ENCODE peak calls at places on chromosome 5, in four cellular contexts. One of them, this sample, is unnamed.

GRCh38 chr5:169637856-169638190 is 748 bp downstream of the DOCK2 start:
- DNase-seq in IMR-90: no peak
- DNase-seq in H9: no peak
- DNase-seq in H1: no peak
- DNase-seq in this sample: no peak

GRCh38 chr5:89480406-89481007 is 597.5 kb upstream of the MEF2C start:
- DNase-seq in H1: no peak
- DNase-seq in H9: no peak
- DNase-seq in IMR-90: no peak
- DNase-seq in this sample: no peak

GRCh38 chr5:65248896-65249295 is 232.8 kb downstream of the ADAMTS6 start:
- DNase-seq in H1: no peak
- DNase-seq in H9: no peak
- DNase-seq in IMR-90: no peak
- DNase-seq in this sample: no peak

GRCh38 chr5:11851402-11851801 is 52.8 kb downstream of the CTNND2 start:
- DNase-seq in H9: no peak
- DNase-seq in H1: no peak
- DNase-seq in IMR-90: no peak
- DNase-seq in this sample: no peak

GRCh38 chr5:6886866-6887265 is 173.6 kb downstream of the TENT4A start:
- DNase-seq in H9: no peak
- DNase-seq in H1: no peak
- DNase-seq in IMR-90: no peak
- DNase-seq in this sample: no peak

GRCh38 chr5:129670944-129671343 is 77.0 kb upstream of the MINAR2 start:
- DNase-seq in IMR-90: peak
- DNase-seq in H1: no peak
- DNase-seq in H9: no peak
- DNase-seq in this sample: no peak

GRCh38 chr5:122164831-122165573 is 35.7 kb downstream of the ZNF474 start:
- DNase-seq in H9: no peak
- DNase-seq in H1: no peak
- DNase-seq in IMR-90: no peak
- DNase-seq in this sample: no peak

GRCh38 chr5:131671994-131672655 is 37.1 kb upstream of the RAPGEF6 start:
- DNase-seq in H1: no peak
- DNase-seq in IMR-90: peak
- DNase-seq in H9: no peak
- DNase-seq in this sample: peak

GRCh38 chr5:123785160-123786001 is 273.4 kb downstream of the CSNK1G3 start:
- DNase-seq in IMR-90: peak
- DNase-seq in H1: no peak
- DNase-seq in H9: no peak
- DNase-seq in this sample: no peak

GRCh38 chr5:111069839-111070238 is 1.7 kb upstream of the TSLP start:
- DNase-seq in IMR-90: peak
- DNase-seq in H1: no peak
- DNase-seq in H9: no peak
- DNase-seq in this sample: no peak

GRCh38 chr5:535781-536698 is 11.8 kb upstream of the SLC9A3 start:
- DNase-seq in IMR-90: no peak
- DNase-seq in H9: no peak
- DNase-seq in H1: no peak
- DNase-seq in this sample: no peak

GRCh38 chr5:148786456-148786855 is 40.0 kb upstream of the ADRB2 start:
- DNase-seq in H1: no peak
- DNase-seq in H9: no peak
- DNase-seq in IMR-90: peak
- DNase-seq in this sample: no peak

GRCh38 chr5:170254056-170254455 is 21.3 kb downstream of the C5orf58 start:
- DNase-seq in IMR-90: no peak
- DNase-seq in H9: no peak
- DNase-seq in H1: no peak
- DNase-seq in this sample: no peak

GRCh38 chr5:127072861-127073846 is at the start of gene C5orf63:
- DNase-seq in IMR-90: peak
- DNase-seq in H9: peak
- DNase-seq in H1: no peak
- DNase-seq in this sample: no peak

GRCh38 chr5:155459889-155460500 is 446.4 kb downstream of the KIF4B start:
- DNase-seq in H9: no peak
- DNase-seq in H1: no peak
- DNase-seq in IMR-90: no peak
- DNase-seq in this sample: no peak

GRCh38 chr5:56328753-56329560 is 95.8 kb upstream of the ANKRD55 start:
- DNase-seq in H9: no peak
- DNase-seq in H1: no peak
- DNase-seq in IMR-90: peak
- DNase-seq in this sample: no peak

GRCh38 chr5:68898961-68899471 is 194.8 kb upstream of the SLC30A5 start:
- DNase-seq in H1: peak
- DNase-seq in H9: peak
- DNase-seq in IMR-90: peak
- DNase-seq in this sample: no peak

GRCh38 chr5:64853777-64854176 is 85.0 kb downstream of the CWC27 start:
- DNase-seq in IMR-90: no peak
- DNase-seq in H9: no peak
- DNase-seq in H1: no peak
- DNase-seq in this sample: no peak

GRCh38 chr5:178230879-178231735 is 1.5 kb downstream of the PHYKPL start:
- DNase-seq in H1: no peak
- DNase-seq in H9: no peak
- DNase-seq in IMR-90: peak
- DNase-seq in this sample: no peak

GRCh38 chr5:43602818-43603534 is at the start of gene NNT:
- DNase-seq in H9: peak
- DNase-seq in IMR-90: peak
- DNase-seq in H1: no peak
- DNase-seq in this sample: peak

GRCh38 chr5:168992687-168993086 is 308.3 kb downstream of the SLIT3 start:
- DNase-seq in H9: peak
- DNase-seq in IMR-90: no peak
- DNase-seq in H1: no peak
- DNase-seq in this sample: peak

GRCh38 chr5:43396762-43397304 is 15.4 kb downstream of the CCL28 start:
- DNase-seq in H1: no peak
- DNase-seq in H9: peak
- DNase-seq in IMR-90: no peak
- DNase-seq in this sample: no peak

GRCh38 chr5:111655169-111655924 is 101.6 kb downstream of the NREP start:
- DNase-seq in H9: no peak
- DNase-seq in H1: no peak
- DNase-seq in IMR-90: peak
- DNase-seq in this sample: no peak

GRCh38 chr5:14358536-14358935 is 215.4 kb downstream of the TRIO start:
- DNase-seq in H9: no peak
- DNase-seq in IMR-90: no peak
- DNase-seq in H1: no peak
- DNase-seq in this sample: no peak

GRCh38 chr5:150299571-150300327 is 3.0 kb downstream of the ARSI start:
- DNase-seq in H1: no peak
- DNase-seq in IMR-90: no peak
- DNase-seq in H9: no peak
- DNase-seq in this sample: no peak

GRCh38 chr5:95053253-95053652 is 231.6 kb downstream of the MCTP1 start:
- DNase-seq in H1: no peak
- DNase-seq in IMR-90: no peak
- DNase-seq in H9: no peak
- DNase-seq in this sample: no peak

GRCh38 chr5:42767491-42768105 is 11.0 kb downstream of the CCDC152 start:
- DNase-seq in H1: no peak
- DNase-seq in H9: no peak
- DNase-seq in IMR-90: peak
- DNase-seq in this sample: no peak

GRCh38 chr5:170691623-170692022 is 91.9 kb upstream of the GABRP start:
- DNase-seq in H1: no peak
- DNase-seq in IMR-90: no peak
- DNase-seq in H9: peak
- DNase-seq in this sample: no peak

GRCh38 chr5:389891-390290 is 53.1 kb upstream of the EXOC3 start:
- DNase-seq in H1: no peak
- DNase-seq in IMR-90: no peak
- DNase-seq in H9: no peak
- DNase-seq in this sample: no peak

GRCh38 chr5:90529939-90530677 is 724 bp upstream of the LYSMD3 start:
- DNase-seq in H1: no peak
- DNase-seq in IMR-90: peak
- DNase-seq in H9: peak
- DNase-seq in this sample: peak

GRCh38 chr5:62587737-62588136 is 9.1 kb downstream of the LRRC70 start:
- DNase-seq in H9: no peak
- DNase-seq in H1: no peak
- DNase-seq in IMR-90: no peak
- DNase-seq in this sample: no peak

GRCh38 chr5:62589504-62589903 is 10.9 kb downstream of the LRRC70 start:
- DNase-seq in H9: no peak
- DNase-seq in H1: no peak
- DNase-seq in IMR-90: no peak
- DNase-seq in this sample: no peak

GRCh38 chr5:62592558-62592957 is 13.9 kb downstream of the LRRC70 start:
- DNase-seq in IMR-90: no peak
- DNase-seq in H1: no peak
- DNase-seq in H9: no peak
- DNase-seq in this sample: no peak

GRCh38 chr5:62588668-62589067 is 10.0 kb downstream of the LRRC70 start:
- DNase-seq in H9: no peak
- DNase-seq in H1: no peak
- DNase-seq in IMR-90: no peak
- DNase-seq in this sample: no peak

DNA sequence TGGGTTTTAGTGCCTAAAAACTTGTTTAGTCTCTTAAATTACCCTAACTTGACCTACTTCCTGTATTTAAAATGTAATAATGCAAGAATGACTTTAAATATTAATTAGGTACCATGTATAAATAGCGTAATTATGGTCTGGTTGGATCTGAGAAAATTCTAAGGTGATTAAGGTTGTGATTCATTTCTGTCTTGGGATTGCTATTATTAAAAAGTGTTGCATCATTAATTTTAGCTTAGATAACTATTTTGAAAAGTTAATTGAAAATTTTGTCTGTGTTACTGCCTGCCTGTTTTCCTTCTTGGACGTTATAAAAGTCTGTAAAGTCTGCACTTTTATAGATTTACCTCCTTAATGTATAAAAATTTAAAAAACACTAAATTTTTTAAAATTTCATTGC is 11.8 kb downstream of the LRRC70 start:
- DNase-seq in H9: no peak
- DNase-seq in H1: no peak
- DNase-seq in IMR-90: no peak
- DNase-seq in this sample: no peak
- H3K27ac ChIP-seq in H9: no peak
- H3K27ac ChIP-seq in H1: no peak
- H3K27ac ChIP-seq in IMR-90: no peak
- H3K27ac ChIP-seq in this sample: no peak

DNA sequence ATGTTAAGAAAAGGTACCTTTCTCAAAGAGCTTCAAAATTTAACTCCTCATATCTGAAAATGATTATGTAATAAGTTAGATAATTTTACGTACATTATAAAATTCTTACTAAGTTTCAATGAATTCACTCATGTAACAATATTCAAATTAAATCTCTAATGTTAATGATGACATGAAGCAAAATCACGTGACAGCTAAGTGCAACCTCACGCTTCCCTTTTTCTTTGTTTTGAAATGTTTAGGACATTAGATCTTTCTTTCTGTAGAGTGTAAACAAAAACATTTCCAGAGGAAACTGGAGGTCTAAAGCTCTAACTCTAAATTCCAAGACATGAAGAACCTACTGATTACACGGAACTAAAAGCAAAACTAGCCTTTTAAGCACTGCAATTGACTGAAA is 227.3 kb upstream of the TBCA start:
- DNase-seq in IMR-90: no peak
- DNase-seq in H1: no peak
- DNase-seq in H9: no peak
- DNase-seq in this sample: no peak
- H3K4me2 ChIP-seq in IMR-90: no peak
- H3K4me2 ChIP-seq in H1: no peak
- H3K4me2 ChIP-seq in H9: no peak
- H3K4me2 ChIP-seq in this sample: no peak

DNA sequence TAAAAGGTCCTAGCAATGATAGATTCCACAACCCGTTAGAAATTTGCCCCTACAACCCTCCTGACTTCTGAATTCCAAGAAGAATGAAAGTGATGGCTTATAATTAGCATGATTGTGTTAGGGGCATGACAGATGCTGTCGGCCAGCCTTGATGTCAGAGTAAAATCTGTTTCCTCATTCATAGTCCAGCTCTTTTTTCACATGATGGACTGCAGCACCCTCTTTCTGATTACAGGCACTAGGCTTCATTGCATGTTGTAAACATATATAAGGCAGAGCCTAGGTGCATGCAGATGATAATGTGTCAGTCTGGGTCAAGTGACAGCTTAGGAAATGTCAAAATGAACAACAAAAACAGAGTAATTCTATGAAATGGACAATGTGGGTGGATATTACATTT is 226.8 kb downstream of the PDE4D start:
- DNase-seq in H9: no peak
- DNase-seq in H1: no peak
- DNase-seq in IMR-90: no peak
- DNase-seq in this sample: no peak
- H2BK15ac ChIP-seq in H9: no peak
- H2BK15ac ChIP-seq in H1: no peak
- H2BK15ac ChIP-seq in IMR-90: no peak
- H2BK15ac ChIP-seq in this sample: no peak

DNA sequence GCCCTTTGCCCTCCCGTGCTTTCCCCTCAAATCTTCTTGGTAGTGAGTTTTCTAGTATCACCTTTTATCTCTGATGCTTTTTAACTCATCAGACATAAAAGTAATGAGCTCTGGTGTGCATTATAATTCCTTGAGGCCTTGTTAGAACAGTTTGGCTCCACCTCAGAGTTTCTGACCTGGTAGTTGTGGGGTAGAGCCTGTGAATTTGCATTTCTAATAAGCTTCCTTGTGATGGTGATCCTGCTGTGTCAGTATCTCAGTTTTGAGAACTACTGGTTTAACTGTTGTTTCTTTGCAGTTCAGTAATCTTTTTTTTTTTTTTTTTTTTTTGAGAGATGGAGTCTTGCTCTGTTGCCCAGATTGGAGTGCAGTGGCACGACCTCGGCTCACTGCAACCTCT is 31.1 kb downstream of the UBE2D2 start:
- DNase-seq in H1: no peak
- DNase-seq in IMR-90: no peak
- DNase-seq in H9: no peak
- DNase-seq in this sample: no peak
- H3K27ac ChIP-seq in H1: no peak
- H3K27ac ChIP-seq in IMR-90: no peak
- H3K27ac ChIP-seq in H9: no peak
- H3K27ac ChIP-seq in this sample: no peak